ENCODE peak calls at places on chromosome 22, in five cellular contexts. R, E, F, D and M are unnamed samples.

GRCh38 chr22:30519842-30520425 is 14.4 kb upstream of the SEC14L4 start:
- DNase-seq in R (no peak), E (no peak), F (no peak), D (no peak), M (no peak)

GRCh38 chr22:26364066-26365015 is 64.7 kb upstream of the ASPHD2 start:
- DNase-seq in R (peak; percentile 87), E (peak; percentile 87), F (peak; percentile 51), D (no peak), M (peak; percentile 96)

GRCh38 chr22:30000566-30000965 is 79.7 kb upstream of the HORMAD2 start:
- DNase-seq in R (no peak), E (no peak), F (no peak), D (no peak), M (no peak)

GRCh38 chr22:25403284-25403606 is 161.2 kb upstream of the GRK3 start:
- DNase-seq in R (no peak), E (no peak), F (no peak), D (no peak), M (no peak)

GRCh38 chr22:21003782-21004181 is 1.9 kb upstream of the THAP7 start:
- DNase-seq in R (no peak), E (no peak), F (no peak), D (no peak), M (no peak)

GRCh38 chr22:44684506-44685383 is 17.3 kb upstream of the PRR5 start:
- DNase-seq in R (peak; percentile 94), E (peak; percentile 74), F (peak; percentile 87), D (peak; percentile 93), M (peak; percentile 97)

GRCh38 chr22:20577045-20577444 is 69.6 kb downstream of the MED15 start:
- DNase-seq in R (no peak), E (no peak), F (no peak), D (peak; percentile 44), M (no peak)

GRCh38 chr22:44448271-44448780 is 49.7 kb downstream of the RTL6 start:
- DNase-seq in R (peak; percentile 97), E (no peak), F (no peak), D (peak; percentile 68), M (no peak)

GRCh38 chr22:45424241-45424731 is 10.8 kb downstream of the RIBC2 start:
- DNase-seq in R (no peak), E (no peak), F (peak; percentile 86), D (peak; percentile 60), M (no peak)

GRCh38 chr22:29787371-29787980 is 20.3 kb downstream of the UQCR10 start:
- DNase-seq in R (no peak), E (no peak), F (no peak), D (no peak), M (no peak)

GRCh38 chr22:37241351-37242142 is 2.5 kb downstream of the RAC2 start:
- DNase-seq in R (no peak), E (no peak), F (peak; percentile 60), D (peak; percentile 92), M (no peak)

DNA sequence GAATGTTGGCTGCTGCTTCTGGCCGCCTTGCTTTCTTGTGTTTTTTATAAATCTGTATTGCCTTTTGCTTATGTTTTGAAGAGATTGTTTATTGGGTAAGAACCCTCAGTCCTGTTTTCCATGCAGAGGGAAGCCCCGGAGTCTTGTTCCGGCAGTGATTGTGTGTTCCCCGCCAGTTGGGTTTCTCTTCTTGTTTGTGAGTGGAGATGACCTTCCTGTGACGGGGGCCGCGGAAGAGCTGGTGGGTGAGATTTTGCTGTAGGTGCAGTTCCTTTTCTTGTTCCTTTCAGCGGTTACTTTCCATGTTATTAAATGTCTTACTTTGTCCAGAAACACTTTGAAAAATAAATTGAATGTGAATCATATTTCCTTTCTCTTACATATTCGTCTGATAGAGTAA is 8.3 kb downstream of the TBC1D22A start:
- DNase-seq in R (no peak), E (no peak), F (no peak), D (peak; percentile 86), M (no peak)
- H3K4me3 ChIP-seq in R (no peak overlapping the region), E (no peak overlapping the region), F (no peak overlapping the region), D (no peak overlapping the region), M (no peak overlapping the region)

GRCh38 chr22:27443315-27443714 is 358.2 kb downstream of the MN1 start:
- DNase-seq in R (no peak), E (no peak), F (no peak), D (no peak), M (no peak)
- H3K27ac ChIP-seq in R (no peak overlapping the region), E (no peak overlapping the region), F (no peak overlapping the region), D (no peak overlapping the region), M (no peak overlapping the region)

GRCh38 chr22:24144471-24145115 is 36.7 kb upstream of the SUSD2 start:
- DNase-seq in R (no peak), E (no peak), F (no peak), D (no peak), M (no peak)

GRCh38 chr22:24147666-24148065 is 33.6 kb upstream of the SUSD2 start:
- DNase-seq in R (no peak), E (peak; percentile 87), F (no peak), D (no peak), M (no peak)

GRCh38 chr22:24145446-24146189 is 35.7 kb upstream of the SUSD2 start:
- DNase-seq in R (no peak), E (no peak), F (no peak), D (no peak), M (no peak)

GRCh38 chr22:24146791-24147353 is 34.4 kb upstream of the SUSD2 start:
- DNase-seq in R (peak; percentile 85), E (peak; percentile 31), F (no peak), D (no peak), M (peak; percentile 42)

GRCh38 chr22:24146190-24146616 is 35.1 kb upstream of the SUSD2 start:
- DNase-seq in R (peak; percentile 62), E (peak; percentile 84), F (peak; percentile 88), D (peak; percentile 92), M (peak; percentile 75)
- TF ChIP-seq CTCF in R (no peak), E (no peak), F (no peak), D (no peak), M (no peak)

GRCh38 chr22:35914357-35914664 is 114.3 kb downstream of the RBFOX2 start:
- DNase-seq in R (no peak), E (no peak), F (no peak), D (no peak), M (no peak)
- H3K4me3 ChIP-seq in R (no peak overlapping the region), E (peak overlapping the region; percentile 35), F (peak overlapping the region; percentile 54), D (peak overlapping the region; percentile 25), M (no peak overlapping the region)

GRCh38 chr22:19464546-19464945 is 14.4 kb downstream of the UFD1 start:
- DNase-seq in R (no peak), E (no peak), F (no peak), D (no peak), M (no peak)
- H3K27ac ChIP-seq in R (no peak overlapping the region), E (no peak overlapping the region), F (no peak overlapping the region), D (no peak overlapping the region), M (no peak overlapping the region)

DNA sequence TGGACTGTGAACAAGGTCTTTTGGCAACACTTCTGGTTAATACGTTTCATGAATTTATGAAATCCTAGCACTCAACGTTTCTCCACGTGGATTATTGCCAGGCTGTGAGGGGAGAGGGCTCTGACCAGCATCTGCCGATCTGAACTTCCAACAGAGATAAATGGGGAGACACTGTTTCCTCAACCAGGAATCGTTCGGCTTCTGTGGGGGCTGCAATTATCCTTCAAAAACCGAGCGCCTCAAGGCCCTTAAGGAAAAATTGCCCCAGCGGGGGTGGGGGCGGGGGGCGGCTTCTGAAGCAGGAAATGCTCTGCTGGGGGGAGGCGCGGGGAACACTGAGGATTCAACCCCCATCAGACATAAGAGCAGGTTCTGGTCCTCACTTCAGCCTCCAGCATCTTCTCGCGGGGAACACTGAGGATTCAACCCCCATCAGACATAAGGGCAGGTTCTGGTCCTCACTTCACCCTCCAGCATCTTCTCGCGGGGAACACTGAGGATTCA is 155.6 kb downstream of the BRD1 start:
- DNase-seq in R (no peak), E (no peak), F (peak; percentile 17), D (no peak), M (no peak)
- TF ChIP-seq CTCF in R (no peak), E (no peak), F (no peak), D (no peak), M (no peak)

GRCh38 chr22:39661501-39661841 is 90.9 kb downstream of the CACNA1I start:
- DNase-seq in R (no peak), E (no peak), F (no peak), D (no peak), M (no peak)
- H3K4me3 ChIP-seq in R (no peak overlapping the region), E (no peak overlapping the region), F (no peak overlapping the region), D (no peak overlapping the region), M (peak overlapping the region; percentile 83)

GRCh38 chr22:46848227-46848626 is 85.8 kb downstream of the TBC1D22A start:
- DNase-seq in R (no peak), E (no peak), F (no peak), D (no peak), M (no peak)

GRCh38 chr22:46846154-46846831 is 83.8 kb downstream of the TBC1D22A start:
- DNase-seq in R (no peak), E (no peak), F (no peak), D (no peak), M (no peak)

GRCh38 chr22:46844606-46845210 is 82.3 kb downstream of the TBC1D22A start:
- DNase-seq in R (peak; percentile 9), E (no peak), F (no peak), D (no peak), M (no peak)

GRCh38 chr22:46845281-46846153 is 83.1 kb downstream of the TBC1D22A start:
- DNase-seq in R (peak; percentile 78), E (no peak), F (no peak), D (no peak), M (no peak)

GRCh38 chr22:46846832-46847355 is 84.4 kb downstream of the TBC1D22A start:
- DNase-seq in R (no peak), E (no peak), F (no peak), D (no peak), M (no peak)
- H3K27ac ChIP-seq in R (no peak overlapping the region), E (no peak overlapping the region), F (no peak overlapping the region), D (no peak overlapping the region), M (no peak overlapping the region)

DNA sequence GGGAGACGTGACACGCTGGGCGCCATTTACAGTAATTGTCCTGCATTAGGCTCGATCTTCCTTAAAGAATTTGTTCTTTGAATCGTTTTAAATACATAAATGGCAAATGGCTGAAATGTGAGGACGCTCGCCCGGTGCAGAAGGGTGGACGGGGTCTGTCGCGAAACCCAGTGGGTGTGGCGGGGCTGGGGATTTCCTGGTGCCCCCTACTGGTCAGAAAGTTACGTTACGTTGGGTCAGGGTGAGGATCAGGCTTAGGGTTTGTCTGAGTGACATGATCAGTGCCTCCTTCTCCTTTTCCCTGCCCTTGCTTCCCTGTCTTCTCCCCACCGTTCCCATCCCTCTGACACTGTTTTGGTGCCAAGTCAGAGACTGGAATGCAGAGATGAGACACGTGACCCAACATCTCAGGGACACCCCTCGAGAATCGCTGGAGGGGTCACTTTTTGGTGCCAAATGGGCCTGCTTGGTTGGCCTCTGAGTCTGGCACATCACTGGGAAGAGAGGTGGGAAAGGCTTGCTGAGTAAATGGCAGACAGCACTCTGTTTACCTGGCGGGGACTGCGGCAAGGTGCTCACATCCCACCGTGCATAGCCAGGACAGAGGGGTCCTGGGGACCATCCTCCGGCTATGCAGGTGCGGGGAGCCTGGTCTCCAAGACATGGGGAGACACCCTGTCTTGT is 1107.6 kb downstream of the BRD1 start:
- DNase-seq in R (no peak), E (no peak), F (no peak), D (peak; percentile 40), M (peak; percentile 1)
- TF ChIP-seq CTCF in R (no peak), E (no peak), F (no peak), D (no peak), M (peak; percentile 13)